ENCODE peak calls at places on chromosome 19, in six cellular contexts. B is tibial nerve; X is CD8-positive, alpha-beta T cell; T is PC-3; D is right atrium auricular region; F is Caco-2. M is an unnamed sample. For H3K4me1, the result is how much of the 10 kb centered on the place peaks cover.

GRCh38 chr19:16078311-16078758 is 2.0 kb downstream of the TPM4 start:
- DNase-seq in B (no peak), X (no peak), T (peak), D (no peak), F (no peak), M (no peak)

GRCh38 chr19:38841180-38841766 is 8.5 kb downstream of the HNRNPL start:
- DNase-seq in B (no peak), X (no peak), T (no peak), D (no peak), F (no peak), M (no peak)

GRCh38 chr19:273393-273792 is 17.8 kb downstream of the PLPP2 start:
- DNase-seq in B (no peak), X (peak), T (no peak), D (peak), F (no peak), M (no peak)

GRCh38 chr19:4182082-4182926 is at the start of the genes ANKRD24 and SIRT6:
- DNase-seq in B (peak), X (peak), T (peak), D (peak), F (peak), M (peak)

GRCh38 chr19:318509-318774 is 26.2 kb downstream of the MIER2 start:
- DNase-seq in B (no peak), X (no peak), T (no peak), D (no peak), F (no peak), M (no peak)

GRCh38 chr19:38774181-38774950 is 1.0 kb upstream of the LGALS7 start:
- DNase-seq in B (no peak), X (no peak), T (no peak), D (no peak), F (no peak), M (no peak)

GRCh38 chr19:39917561-39918182 is 16.8 kb downstream of the FCGBP start:
- DNase-seq in B (no peak), X (no peak), T (no peak), D (no peak), F (no peak), M (no peak)

GRCh38 chr19:34365463-34366401 is 736 bp downstream of the GPI start:
- DNase-seq in B (no peak), X (peak), T (peak), D (no peak), F (peak), M (no peak)

GRCh38 chr19:49616532-49616931 is 23.4 kb downstream of the RRAS start:
- DNase-seq in B (no peak), X (no peak), T (no peak), D (no peak), F (no peak), M (no peak)

GRCh38 chr19:35995655-35995993 is 636 bp downstream of the SDHAF1 start:
- DNase-seq in B (no peak), X (no peak), T (peak), D (no peak), F (peak), M (peak)

GRCh38 chr19:43488179-43488578 is 16.4 kb downstream of the PHLDB3 start:
- DNase-seq in B (no peak), X (no peak), T (no peak), D (no peak), F (no peak), M (no peak)

GRCh38 chr19:7326105-7326877 is 22.4 kb upstream of the ARHGEF18 start:
- DNase-seq in B (no peak), X (no peak), T (peak), D (no peak), F (peak), M (no peak)

GRCh38 chr19:39196860-39197562 is at the start of gene NCCRP1:
- DNase-seq in B (no peak), X (no peak), T (no peak), D (no peak), F (no peak), M (peak)

GRCh38 chr19:3338541-3339181 is 27.7 kb upstream of the NFIC start:
- DNase-seq in B (no peak), X (peak), T (no peak), D (no peak), F (no peak), M (no peak)

GRCh38 chr19:34416021-34416545 is 11.9 kb downstream of the PDCD2L start:
- DNase-seq in B (no peak), X (no peak), T (no peak), D (no peak), F (no peak), M (no peak)

GRCh38 chr19:37975071-37975470 is 68.1 kb downstream of the SIPA1L3 start:
- DNase-seq in B (no peak), X (no peak), T (no peak), D (no peak), F (no peak), M (no peak)

GRCh38 chr19:2294377-2295335 is 12.7 kb upstream of the PEAK3 start:
- DNase-seq in B (no peak), X (no peak), T (no peak), D (no peak), F (no peak), M (no peak)

GRCh38 chr19:16371540-16371986 is 46.9 kb downstream of the KLF2 start:
- DNase-seq in B (no peak), X (peak), T (no peak), D (no peak), F (no peak), M (no peak)

GRCh38 chr19:3142292-3142670 is 6.4 kb downstream of the GNA15 start:
- DNase-seq in B (no peak), X (no peak), T (peak), D (no peak), F (no peak), M (no peak)

GRCh38 chr19:13428352-13428751 is 77.9 kb downstream of the CACNA1A start:
- DNase-seq in B (no peak), X (no peak), T (peak), D (no peak), F (peak), M (peak)

GRCh38 chr19:33604651-33605050 is 17.1 kb upstream of the CHST8 start:
- DNase-seq in B (no peak), X (no peak), T (no peak), D (no peak), F (no peak), M (no peak)

GRCh38 chr19:38848299-38849146 is 1.3 kb downstream of the HNRNPL start:
- DNase-seq in B (no peak), X (no peak), T (no peak), D (no peak), F (no peak), M (no peak)

GRCh38 chr19:5707576-5708575 is 12.1 kb downstream of the LONP1 start:
- DNase-seq in B (no peak), X (no peak), T (no peak), D (no peak), F (no peak), M (no peak)

GRCh38 chr19:40524655-40525054 is 52.0 kb upstream of the SHKBP1 start:
- DNase-seq in B (no peak), X (no peak), T (no peak), D (no peak), F (no peak), M (no peak)

GRCh38 chr19:4984448-4984990 is 15.6 kb downstream of the KDM4B start:
- DNase-seq in B (no peak), X (no peak), T (no peak), D (no peak), F (no peak), M (no peak)

GRCh38 chr19:57267294-57267693 is 13.0 kb upstream of the ZNF460 start:
- DNase-seq in B (no peak), X (no peak), T (peak), D (no peak), F (peak), M (peak)

GRCh38 chr19:57262044-57262443 is 18.2 kb upstream of the ZNF460 start:
- DNase-seq in B (no peak), X (no peak), T (no peak), D (no peak), F (no peak), M (no peak)

DNA sequence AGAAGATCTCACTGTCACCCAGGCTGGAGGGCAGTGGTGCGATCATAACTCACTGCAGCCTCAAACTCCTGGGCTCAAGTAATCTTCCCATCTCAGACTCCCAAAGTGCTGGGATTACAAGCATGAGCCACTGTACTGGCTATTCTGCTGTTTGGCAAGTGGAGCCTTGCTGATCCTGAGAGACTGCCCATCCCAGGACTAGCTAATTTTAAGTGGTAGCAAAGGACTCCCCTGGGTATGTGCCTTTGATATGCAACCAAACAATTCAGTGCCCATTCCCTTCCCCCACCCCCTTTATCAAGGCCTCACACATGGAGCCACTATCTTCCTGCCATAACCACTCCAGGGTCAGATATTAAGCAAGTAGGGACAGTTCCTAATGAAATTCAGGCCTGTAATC is 17.0 kb upstream of the ZNF460 start:
- DNase-seq in B (no peak), X (no peak), T (no peak), D (no peak), F (no peak), M (no peak)
- H3K4me1 ChIP-seq in B (under half), X (under half), T (under half), D (under half), F (under half), M (under half)

GRCh38 chr19:9786819-9787218 is 18.3 kb upstream of the ZNF846 start:
- DNase-seq in B (no peak), X (no peak), T (no peak), D (no peak), F (no peak), M (no peak)
- H3K4me3 ChIP-seq in B (no peak), X (peak), T (no peak), D (no peak), F (no peak), M (no peak)

DNA sequence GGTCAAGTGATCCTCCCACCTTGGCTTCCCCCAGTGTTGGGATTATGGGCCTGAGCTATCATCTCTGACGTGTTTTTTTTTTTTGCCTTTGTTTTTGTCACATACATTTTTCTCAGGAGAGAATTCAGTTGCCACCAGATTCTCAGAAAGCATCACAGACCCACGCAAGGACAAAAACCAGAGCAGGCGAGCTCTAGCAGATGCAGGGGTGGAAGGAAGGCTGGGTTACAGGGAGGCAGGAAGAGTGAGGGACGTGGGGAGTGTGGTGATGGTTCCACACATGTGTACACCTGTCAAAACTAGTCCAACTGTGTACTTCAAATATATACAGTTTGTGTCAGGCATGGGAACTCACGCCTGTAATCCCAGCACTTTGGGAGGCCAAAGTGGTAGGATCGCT is 4.3 kb downstream of the TMEM161A start:
- DNase-seq in B (no peak), X (no peak), T (no peak), D (no peak), F (no peak), M (no peak)
- H3K4me1 ChIP-seq in B (under half), X (under half), T (under half), D (under half), F (under half), M (under half)

DNA sequence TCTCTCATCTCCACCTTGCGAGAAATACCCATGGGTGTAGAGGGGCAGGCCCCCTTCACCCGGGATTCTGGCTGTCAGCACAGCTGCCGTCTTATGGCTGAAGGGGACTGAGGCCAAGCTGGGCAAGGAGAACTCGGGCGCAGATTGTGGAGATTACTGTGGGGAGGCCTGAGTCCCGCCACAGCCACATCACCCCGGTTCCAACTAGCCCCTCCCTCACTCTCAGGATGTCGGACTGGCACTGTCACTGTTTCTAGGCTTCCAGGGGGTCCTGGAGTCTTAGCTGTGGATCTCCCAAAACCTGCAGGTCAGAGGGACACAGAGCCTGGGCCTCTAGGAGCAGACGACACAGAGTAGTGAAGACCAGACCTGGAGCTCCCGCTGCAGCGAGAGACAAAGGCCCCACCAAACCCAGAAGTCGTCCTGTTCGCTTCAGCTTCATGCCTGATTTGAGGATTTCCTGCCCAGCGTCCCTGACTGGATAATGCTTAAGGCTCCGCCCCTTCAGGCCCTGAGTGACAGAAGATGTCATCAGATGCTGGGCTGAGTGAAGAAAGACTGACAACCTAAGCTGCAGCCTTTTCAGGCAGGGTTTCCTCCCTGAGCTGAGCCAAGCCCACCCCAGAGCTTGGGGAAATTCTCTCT is 55.8 kb downstream of the ZNF93 start:
- DNase-seq in B (no peak), X (no peak), T (no peak), D (no peak), F (no peak), M (no peak)
- H3K4me3 ChIP-seq in B (no peak), X (no peak), T (no peak), D (no peak), F (no peak), M (no peak)

DNA sequence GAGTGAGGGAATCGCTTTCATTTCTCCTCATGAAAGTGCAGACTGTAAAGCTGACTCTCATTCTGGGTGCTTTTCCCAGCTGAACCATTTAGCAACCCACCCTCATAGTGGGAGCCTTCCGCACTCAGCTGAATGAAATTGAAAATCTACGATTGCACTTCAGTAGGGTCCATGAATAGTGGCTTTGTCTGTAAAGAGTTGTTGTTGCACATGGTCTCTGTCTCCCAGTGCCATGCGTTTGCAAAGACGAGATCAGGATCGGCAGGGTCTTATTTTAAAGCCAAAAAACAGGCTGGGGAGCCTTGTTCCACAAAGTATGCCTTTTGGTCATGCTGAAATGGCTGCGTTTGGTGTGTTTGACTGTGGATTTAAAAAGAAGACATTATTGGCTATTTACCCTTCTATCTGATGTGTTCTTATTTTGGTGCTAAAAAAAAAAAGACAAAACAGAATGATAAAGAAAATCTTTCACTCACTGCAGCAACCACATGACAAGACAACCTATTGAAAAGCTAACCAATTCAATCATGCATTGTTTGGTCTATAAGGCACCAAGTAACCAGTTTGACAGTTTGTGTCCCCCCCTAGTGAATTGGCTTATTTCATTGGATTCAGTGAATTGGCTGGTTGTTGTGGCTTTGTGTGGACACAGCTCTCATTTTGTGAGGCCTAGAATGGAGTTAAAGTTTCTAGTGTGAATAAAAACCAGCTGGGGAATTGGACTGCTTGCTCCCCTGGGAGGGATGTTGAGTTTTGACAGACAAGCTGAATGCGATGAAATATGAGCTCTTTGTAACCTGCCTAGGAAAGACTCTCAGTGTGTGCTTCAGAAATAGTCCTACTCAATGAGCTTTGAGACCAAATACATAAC is 65.6 kb downstream of the ARHGAP35 start:
- DNase-seq in B (no peak), X (no peak), T (peak), D (no peak), F (no peak), M (peak)
- H3K4me1 ChIP-seq in B (under half), X (under half), T (half or more), D (half or more), F (under half), M (under half)

DNA sequence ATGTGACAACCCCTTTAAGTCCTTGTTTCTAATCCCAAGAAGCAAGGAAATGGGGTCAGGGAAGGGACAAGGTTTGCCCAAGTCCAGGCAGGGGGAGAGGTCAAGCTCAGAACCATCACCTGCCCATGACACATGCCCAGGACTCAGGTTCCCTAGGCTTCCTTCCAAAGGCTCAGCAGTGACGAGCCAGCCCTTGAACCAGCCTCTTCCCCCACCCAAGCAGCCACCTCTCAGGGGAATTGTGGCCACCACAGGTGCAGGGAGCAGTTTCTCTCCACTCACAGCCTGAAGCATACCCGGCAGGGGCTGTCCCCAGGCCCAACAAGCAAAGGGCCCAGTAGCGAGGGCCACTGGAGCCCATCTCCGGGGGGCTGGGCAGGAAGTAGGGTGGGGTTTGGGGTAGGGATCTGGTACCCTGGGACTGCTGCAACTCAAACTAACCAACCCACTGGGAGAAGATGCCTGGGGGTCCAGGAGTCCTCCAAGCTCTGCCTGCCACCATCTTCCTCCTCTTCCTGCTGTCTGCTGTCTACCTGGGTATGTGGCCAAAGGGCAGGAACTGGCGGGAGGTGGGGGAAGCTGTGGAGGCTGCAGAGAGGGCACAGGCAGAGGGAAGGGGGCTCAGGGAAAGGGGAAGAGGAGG is at the start of gene CD79A:
- DNase-seq in B (no peak), X (no peak), T (no peak), D (no peak), F (no peak), M (no peak)
- H3K4me3 ChIP-seq in B (peak), X (peak), T (no peak), D (no peak), F (no peak), M (no peak)